ENCODE peak calls at places on chromosomes 4 and X, in ten cellular contexts. S is endodermal cell; R is ovary; O is CD8-positive, alpha-beta memory T cell; B is hepatocyte; M is cardiac muscle cell; P is CD4-positive, CD25-positive, alpha-beta regulatory T cell; Z is pancreas; A is transverse colon; V is A549. L is an unnamed sample.
A peak's percentile ranks its signal among the peaks of the same experiment; 100 is the strongest.

GRCh38 chrX:33726281-33727160 is 405.6 kb downstream of the FAM47A start:
- DNase-seq in B (peak; percentile 44), O (no peak), R (no peak), A (no peak), S (peak; percentile 59), Z (no peak), M (peak; percentile 30), P (no peak), V (no peak), L (no peak)

GRCh38 chr4:132691668-132692067 is 457.4 kb upstream of the PCDH10 start:
- DNase-seq in M (no peak), B (no peak), A (no peak), P (no peak), V (no peak), Z (no peak), O (no peak), R (no peak), S (no peak), L (no peak)

GRCh38 chr4:6751611-6752485 is 30.7 kb upstream of the KIAA0232 start:
- DNase-seq in Z (no peak), O (no peak), A (no peak), M (no peak), R (no peak), V (no peak), S (no peak), B (no peak), P (no peak), L (no peak)

GRCh38 chrX:17262123-17262522 is 112.9 kb upstream of the NHS start:
- DNase-seq in B (no peak), V (no peak), R (no peak), A (no peak), M (no peak), P (no peak), O (no peak), S (no peak), Z (no peak), L (no peak)

GRCh38 chrX:53071064-53071463 is 11.1 kb upstream of the TSPYL2 start:
- DNase-seq in O (no peak), S (peak; percentile 12), A (no peak), M (no peak), P (no peak), Z (no peak), R (no peak), V (no peak), B (no peak), L (no peak)

GRCh38 chr4:102390438-102390837 is 45.2 kb upstream of the SLC39A8 start:
- DNase-seq in R (no peak), A (no peak), M (no peak), O (no peak), V (no peak), Z (no peak), S (no peak), P (no peak), B (no peak), L (no peak)

GRCh38 chrX:141405878-141406492 is 163.7 kb upstream of the SPANXC start:
- DNase-seq in Z (no peak), S (no peak), B (peak; percentile 11), M (no peak), P (no peak), V (peak; percentile 61), O (no peak), R (no peak), A (no peak), L (no peak)

GRCh38 chr4:55574252-55574651 is 17.8 kb downstream of the PDCL2 start:
- DNase-seq in V (no peak), O (no peak), S (no peak), B (no peak), M (no peak), A (no peak), P (no peak), R (no peak), Z (no peak), L (no peak)

GRCh38 chr4:126894963-126895362 is 737.8 kb upstream of the INTU start:
- DNase-seq in M (no peak), B (no peak), A (no peak), R (no peak), O (no peak), S (no peak), P (no peak), Z (no peak), V (no peak), L (no peak)

GRCh38 chr4:126897038-126897437 is 735.7 kb upstream of the INTU start:
- DNase-seq in R (no peak), Z (no peak), M (no peak), A (no peak), V (no peak), B (no peak), P (no peak), O (no peak), S (no peak), L (no peak)

GRCh38 chr4:126899382-126899801 is 733.4 kb upstream of the INTU start:
- DNase-seq in O (no peak), B (no peak), V (no peak), R (no peak), M (peak; percentile 5), S (no peak), P (no peak), Z (no peak), A (no peak), L (no peak)

GRCh38 chr4:126898815-126899214 is 733.9 kb upstream of the INTU start:
- DNase-seq in A (no peak), V (no peak), S (no peak), P (no peak), M (no peak), B (no peak), R (no peak), Z (no peak), O (no peak), L (no peak)

DNA sequence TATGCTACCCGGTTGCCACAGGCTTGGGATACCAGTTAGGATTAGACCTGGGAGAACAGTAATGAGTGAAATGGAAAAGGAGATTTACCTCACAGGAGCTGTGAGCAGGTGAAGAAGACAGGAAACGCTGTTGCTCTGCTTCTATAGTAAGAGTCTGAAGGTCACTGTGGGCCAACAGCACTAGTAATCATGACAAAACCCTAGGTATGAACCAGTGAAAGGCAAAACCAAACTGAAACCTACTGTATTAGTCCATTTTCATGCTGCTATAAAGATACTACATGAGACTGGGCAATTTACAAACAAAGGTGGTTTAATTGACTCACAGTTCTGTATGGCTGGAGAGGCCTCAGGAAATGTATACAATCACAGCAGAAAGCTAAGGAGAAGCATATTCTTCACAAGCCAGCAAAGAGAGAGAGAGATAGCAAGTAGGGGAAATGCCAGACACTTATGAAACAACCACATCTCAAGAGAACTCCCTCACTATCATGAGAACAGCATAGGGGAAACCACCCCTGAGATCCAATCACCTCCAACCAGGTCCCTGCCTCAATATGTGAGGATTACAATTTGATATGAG is 736.7 kb upstream of the INTU start:
- DNase-seq in P (no peak), B (no peak), O (no peak), S (no peak), M (no peak), R (no peak), Z (no peak), A (no peak), V (no peak), L (no peak)
- H3K9me3 ChIP-seq in P (peaks cover 5% of the 10 kb centered on the region), B (no peaks in the 10 kb centered on the region), O (peaks cover 6% of the 10 kb centered on the region), S (peaks cover 28% of the 10 kb centered on the region), M (no peaks in the 10 kb centered on the region), R (no peaks in the 10 kb centered on the region), Z (no peaks in the 10 kb centered on the region), A (peaks cover 7% of the 10 kb centered on the region), V (no peaks in the 10 kb centered on the region), L (peaks cover 10% of the 10 kb centered on the region)

DNA sequence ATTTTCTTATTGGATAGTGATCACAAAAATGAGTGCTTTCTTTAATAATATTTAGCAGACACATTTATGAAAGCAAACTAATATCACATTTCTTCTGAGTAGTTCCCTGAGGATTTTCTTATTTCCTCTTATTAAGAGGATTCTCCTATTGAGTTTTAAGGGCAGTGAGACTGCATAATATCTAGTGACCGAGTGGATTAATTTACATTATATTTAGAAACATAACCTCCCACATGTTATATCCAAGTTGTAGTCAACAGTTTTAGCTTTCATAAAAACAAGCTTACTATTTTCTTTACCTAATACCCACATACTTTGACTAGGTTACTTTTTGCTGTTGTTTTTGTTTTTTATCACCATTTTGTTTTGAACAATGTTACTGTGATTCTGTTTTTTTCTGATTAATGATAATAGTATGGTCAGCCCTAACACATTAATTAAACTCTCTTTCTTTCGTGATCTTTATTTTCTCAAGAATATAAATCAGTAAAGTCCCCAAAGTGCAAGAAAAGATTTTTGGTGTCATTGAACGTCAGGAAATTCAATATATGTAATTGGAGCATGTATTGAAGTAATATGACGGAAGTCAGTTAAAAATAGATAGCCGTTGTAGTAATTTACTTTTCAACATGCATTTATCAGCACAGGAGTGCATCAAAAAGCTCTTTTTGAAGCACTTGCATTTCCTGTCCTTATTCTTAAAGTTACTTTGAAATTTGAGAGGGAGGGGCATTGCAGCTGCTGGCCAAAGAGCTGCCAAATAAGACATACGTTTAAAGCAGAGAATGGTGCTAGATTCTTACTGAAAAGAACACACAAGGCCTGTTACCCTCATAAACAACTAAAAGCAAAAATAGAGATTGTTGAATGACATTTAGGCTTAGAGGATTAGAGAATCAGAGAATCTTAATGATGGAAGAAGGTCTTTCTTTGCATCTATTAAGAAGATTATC is 25.2 kb downstream of the DDIT4L start:
- DNase-seq in V (no peak), O (no peak), S (no peak), B (no peak), P (no peak), R (no peak), M (no peak), Z (no peak), A (no peak), L (no peak)
- H3K4me3 ChIP-seq in V (no peak overlapping the region), O (no peak overlapping the region), S (no peak overlapping the region), B (no peak overlapping the region), P (no peak overlapping the region), R (no peak overlapping the region), M (no peak overlapping the region), Z (no peak overlapping the region), A (no peak overlapping the region), L (no peak overlapping the region)

GRCh38 chrX:10608099-10608498 is 12.3 kb downstream of the MID1 start:
- DNase-seq in Z (no peak), V (no peak), A (peak; percentile 15), S (no peak), R (no peak), B (no peak), P (no peak), O (no peak), M (no peak), L (no peak)

GRCh38 chrX:10615931-10616780 is 4.2 kb downstream of the MID1 start:
- DNase-seq in O (no peak), Z (peak; percentile 40), P (no peak), M (peak; percentile 52), S (peak; percentile 77), R (peak; percentile 24), B (peak; percentile 61), V (no peak), A (peak; percentile 46), L (peak; percentile 68)

GRCh38 chrX:10612215-10612614 is 8.2 kb downstream of the MID1 start:
- DNase-seq in M (no peak), R (no peak), B (no peak), P (no peak), A (no peak), O (no peak), S (no peak), V (no peak), Z (no peak), L (no peak)

GRCh38 chrX:10607233-10607632 is 13.2 kb downstream of the MID1 start:
- DNase-seq in O (no peak), A (no peak), V (no peak), M (no peak), P (no peak), R (no peak), Z (no peak), S (no peak), B (no peak), L (no peak)

GRCh38 chrX:10611441-10612090 is 8.8 kb downstream of the MID1 start:
- DNase-seq in B (no peak), S (no peak), V (no peak), P (no peak), Z (no peak), A (no peak), M (no peak), O (no peak), R (no peak), L (no peak)
- H3K27ac ChIP-seq in B (peak overlapping the region; percentile 31), S (peak overlapping the region; percentile 17), V (peak overlapping the region; percentile 88), P (no peak overlapping the region), Z (peak overlapping the region; percentile 1), A (peak overlapping the region; percentile 47), M (no peak overlapping the region), O (no peak overlapping the region), R (no peak overlapping the region), L (no peak overlapping the region)

GRCh38 chrX:47446431-47446830 is 36.6 kb downstream of the ZNF41 start:
- DNase-seq in O (no peak), B (no peak), M (no peak), P (no peak), S (no peak), A (no peak), Z (no peak), V (no peak), R (no peak), L (no peak)
- H3K9me3 ChIP-seq in O (peaks cover 21% of the 10 kb centered on the region), B (peaks cover 14% of the 10 kb centered on the region), M (peaks cover 3% of the 10 kb centered on the region), P (peaks cover 50% of the 10 kb centered on the region), S (peaks cover 33% of the 10 kb centered on the region), A (no peaks in the 10 kb centered on the region), Z (peaks cover 4% of the 10 kb centered on the region), V (peaks cover 71% of the 10 kb centered on the region), R (no peaks in the 10 kb centered on the region), L (no peaks in the 10 kb centered on the region)